ENCODE peak calls at places on chromosomes 4 and X, in four cellular contexts. One of them, this sample, is unnamed.

GRCh38 chrX:125236955-125237354 is 82.7 kb upstream of the TEX13C start:
- DNase-seq in stomach: no peak
- DNase-seq in fibroblast of lung: no peak
- DNase-seq in tibial nerve: no peak
- DNase-seq in this sample: no peak

GRCh38 chrX:11367609-11368430 is 74.6 kb downstream of the AMELX start:
- DNase-seq in tibial nerve: no peak
- DNase-seq in stomach: no peak
- DNase-seq in fibroblast of lung: peak; percentile 27
- DNase-seq in this sample: no peak

GRCh38 chr4:154589296-154590197 is 995 bp downstream of the FGA start:
- DNase-seq in tibial nerve: no peak
- DNase-seq in stomach: no peak
- DNase-seq in fibroblast of lung: no peak
- DNase-seq in this sample: no peak

GRCh38 chrX:8820910-8821527 is 19.8 kb upstream of the FAM9A start:
- DNase-seq in fibroblast of lung: peak; percentile 11
- DNase-seq in tibial nerve: no peak
- DNase-seq in stomach: no peak
- DNase-seq in this sample: no peak

GRCh38 chrX:115898382-115899001 is 272.1 kb upstream of the AGTR2 start:
- DNase-seq in stomach: peak; percentile 92
- DNase-seq in fibroblast of lung: no peak
- DNase-seq in tibial nerve: no peak
- DNase-seq in this sample: no peak

GRCh38 chr4:53537606-53538005 is 53.7 kb downstream of the LNX1 start:
- DNase-seq in tibial nerve: no peak
- DNase-seq in fibroblast of lung: no peak
- DNase-seq in stomach: no peak
- DNase-seq in this sample: no peak

GRCh38 chr4:77073106-77073858 is 2.5 kb downstream of the CCNI start:
- DNase-seq in tibial nerve: no peak
- DNase-seq in fibroblast of lung: peak; percentile 35
- DNase-seq in stomach: no peak
- DNase-seq in this sample: no peak

GRCh38 chr4:26076896-26077295 is 162.9 kb downstream of the SMIM20 start:
- DNase-seq in tibial nerve: no peak
- DNase-seq in stomach: no peak
- DNase-seq in fibroblast of lung: peak; percentile 37
- DNase-seq in this sample: no peak

GRCh38 chrX:4830880-4831557 is 1117.6 kb upstream of the PRKX start:
- DNase-seq in tibial nerve: no peak
- DNase-seq in fibroblast of lung: peak; percentile 1
- DNase-seq in stomach: no peak
- DNase-seq in this sample: no peak

GRCh38 chr4:1200425-1201035 is 28.1 kb upstream of the SPON2 start:
- DNase-seq in tibial nerve: peak; percentile 17
- DNase-seq in stomach: peak; percentile 51
- DNase-seq in fibroblast of lung: peak; percentile 90
- DNase-seq in this sample: peak; percentile 87

GRCh38 chrX:92232182-92232581 is 453.0 kb downstream of the PCDH11X start:
- DNase-seq in fibroblast of lung: peak; percentile 2
- DNase-seq in tibial nerve: no peak
- DNase-seq in stomach: no peak
- DNase-seq in this sample: no peak

GRCh38 chrX:49165901-49166881 is 3.6 kb downstream of the MAGIX start:
- DNase-seq in fibroblast of lung: peak; percentile 76
- DNase-seq in stomach: peak; percentile 66
- DNase-seq in tibial nerve: peak; percentile 36
- DNase-seq in this sample: no peak

GRCh38 chrX:136204571-136204970 is 46.6 kb downstream of the MAP7D3 start:
- DNase-seq in fibroblast of lung: peak; percentile 66
- DNase-seq in stomach: no peak
- DNase-seq in tibial nerve: no peak
- DNase-seq in this sample: no peak

GRCh38 chr4:113325876-113326615 is 276.6 kb downstream of the ANK2 start:
- DNase-seq in tibial nerve: no peak
- DNase-seq in stomach: no peak
- DNase-seq in fibroblast of lung: no peak
- DNase-seq in this sample: no peak

DNA sequence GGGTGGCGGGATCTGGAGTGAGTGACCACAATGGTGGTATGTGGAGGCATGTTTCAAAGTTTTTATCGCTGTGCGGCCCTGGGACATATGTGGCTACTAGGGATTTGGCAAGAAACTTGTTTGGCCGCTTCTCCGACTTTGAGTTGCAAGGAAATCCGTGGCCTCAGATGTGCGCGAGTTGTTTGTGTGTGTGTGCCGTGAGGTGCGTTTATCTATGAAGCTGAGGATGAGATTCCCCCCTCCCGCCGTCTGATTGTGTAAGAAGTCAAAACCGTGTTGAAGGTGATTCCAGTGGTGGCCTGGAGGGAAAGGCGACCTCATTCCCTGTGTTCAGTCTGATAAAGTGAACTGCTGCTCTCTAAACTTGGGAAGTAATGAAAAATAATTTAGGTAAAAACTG is 1.5 kb downstream of the JADE3 start:
- DNase-seq in tibial nerve: no peak
- DNase-seq in fibroblast of lung: peak; percentile 27
- DNase-seq in stomach: peak; percentile 27
- DNase-seq in this sample: no peak
- H3K27ac ChIP-seq in tibial nerve: no peak overlapping the region
- H3K27ac ChIP-seq in fibroblast of lung: no peak overlapping the region
- H3K27ac ChIP-seq in stomach: peak overlapping the region; percentile 86
- H3K27ac ChIP-seq in this sample: no peak overlapping the region

DNA sequence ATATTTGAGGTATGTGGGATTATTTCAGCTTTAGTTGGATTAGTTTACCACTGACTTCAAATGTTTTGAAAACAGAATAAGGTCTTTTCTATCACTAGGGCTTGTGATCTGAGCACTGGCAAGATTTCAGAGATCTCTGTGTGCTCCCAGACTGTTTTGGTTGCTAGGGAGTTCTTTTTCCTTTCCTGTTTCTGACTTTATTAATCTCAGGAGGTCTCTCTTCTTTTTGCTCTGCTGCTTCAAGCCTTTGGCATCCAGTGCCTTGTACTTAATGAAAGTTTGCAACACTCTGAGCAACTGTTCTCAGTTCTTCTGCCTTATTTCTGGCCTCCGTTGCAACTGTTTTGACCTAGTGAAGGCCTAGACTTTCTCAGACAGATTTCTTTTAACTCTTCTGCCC is 32.1 kb upstream of the PAQR3 start:
- DNase-seq in stomach: no peak
- DNase-seq in fibroblast of lung: no peak
- DNase-seq in tibial nerve: no peak
- DNase-seq in this sample: no peak
- H3K4me3 ChIP-seq in stomach: no peak overlapping the region
- H3K4me3 ChIP-seq in fibroblast of lung: no peak overlapping the region
- H3K4me3 ChIP-seq in tibial nerve: no peak overlapping the region
- H3K4me3 ChIP-seq in this sample: no peak overlapping the region

DNA sequence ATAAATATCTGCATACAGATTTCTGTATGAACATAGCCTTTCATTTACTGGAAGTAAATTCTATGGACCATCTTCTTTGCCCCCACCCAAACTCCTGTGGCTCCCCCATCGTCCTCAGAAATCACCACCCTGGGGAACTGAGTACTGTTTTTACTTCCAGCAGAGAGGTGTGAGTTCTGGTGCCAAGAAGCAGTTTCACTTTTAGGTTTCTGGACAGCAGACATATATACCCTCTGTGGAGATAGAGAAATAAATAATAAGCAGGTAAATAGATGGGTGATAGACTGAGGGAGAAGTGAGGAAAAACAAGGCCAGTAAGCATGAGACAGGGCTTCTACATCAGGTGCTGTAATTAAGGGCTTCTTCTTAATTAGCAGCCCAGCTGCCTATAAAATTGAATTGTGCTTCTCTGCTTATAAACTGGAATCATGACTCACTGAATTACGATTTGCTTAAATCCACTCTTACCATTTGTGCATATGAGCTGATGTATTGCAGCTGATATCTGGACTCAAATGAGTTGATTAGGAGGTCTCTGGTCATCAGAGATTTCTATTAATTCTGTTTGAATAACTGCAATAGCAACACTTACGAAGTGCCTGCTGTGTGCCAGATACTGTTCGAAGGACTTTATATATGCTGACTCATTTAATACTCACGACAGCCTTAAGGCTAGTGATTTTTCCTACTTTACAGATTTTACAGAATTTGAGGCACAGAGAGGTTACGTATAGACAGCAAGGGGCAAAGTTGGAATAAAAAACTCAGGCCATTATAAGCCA is 60.8 kb upstream of the DHX15 start:
- DNase-seq in fibroblast of lung: peak; percentile 56
- DNase-seq in tibial nerve: no peak
- DNase-seq in stomach: no peak
- DNase-seq in this sample: no peak
- H3K27ac ChIP-seq in fibroblast of lung: no peak overlapping the region
- H3K27ac ChIP-seq in tibial nerve: no peak overlapping the region
- H3K27ac ChIP-seq in stomach: no peak overlapping the region
- H3K27ac ChIP-seq in this sample: peak overlapping the region; percentile 25

GRCh38 chrX:68692651-68693050 is 45.2 kb downstream of the STARD8 start:
- DNase-seq in fibroblast of lung: peak; percentile 44
- DNase-seq in tibial nerve: no peak
- DNase-seq in stomach: no peak
- DNase-seq in this sample: no peak
- H3K4me3 ChIP-seq in fibroblast of lung: no peak overlapping the region
- H3K4me3 ChIP-seq in tibial nerve: no peak overlapping the region
- H3K4me3 ChIP-seq in stomach: no peak overlapping the region
- H3K4me3 ChIP-seq in this sample: no peak overlapping the region

DNA sequence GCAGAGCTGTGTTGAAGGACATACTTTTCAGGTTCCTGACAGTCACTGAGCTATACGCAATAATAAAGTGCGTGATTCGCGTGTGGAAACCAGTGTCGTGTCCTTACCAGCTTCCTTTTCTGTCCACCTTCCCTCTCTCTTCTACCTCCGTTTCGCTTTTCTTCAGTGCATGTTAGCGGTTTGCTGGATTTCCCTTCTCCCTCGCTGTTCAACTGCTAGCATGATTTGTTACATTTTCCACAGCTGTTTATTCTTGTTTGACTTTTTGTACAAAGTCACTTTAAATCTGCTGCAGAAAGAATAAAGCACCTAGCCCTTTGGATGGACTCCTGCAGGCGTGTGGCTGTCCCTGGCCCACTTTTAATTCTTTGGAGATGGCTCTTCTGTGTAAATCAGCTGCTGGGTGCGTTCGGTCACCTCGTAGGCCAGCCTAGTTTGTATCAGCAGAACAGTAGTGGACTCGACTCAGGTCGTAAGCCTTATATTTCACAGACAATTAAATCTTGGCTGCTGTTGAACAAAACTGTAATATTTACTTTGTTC is 8.9 kb upstream of the HAND2 start:
- DNase-seq in stomach: no peak
- DNase-seq in fibroblast of lung: no peak
- DNase-seq in tibial nerve: no peak
- DNase-seq in this sample: no peak
- H3K27ac ChIP-seq in stomach: peak overlapping the region; percentile 70
- H3K27ac ChIP-seq in fibroblast of lung: no peak overlapping the region
- H3K27ac ChIP-seq in tibial nerve: no peak overlapping the region
- H3K27ac ChIP-seq in this sample: no peak overlapping the region

GRCh38 chrX:17735396-17735795 is 1.9 kb upstream of the SCML1 start:
- DNase-seq in tibial nerve: no peak
- DNase-seq in stomach: no peak
- DNase-seq in fibroblast of lung: no peak
- DNase-seq in this sample: no peak
- H3K4me3 ChIP-seq in tibial nerve: no peak overlapping the region
- H3K4me3 ChIP-seq in stomach: no peak overlapping the region
- H3K4me3 ChIP-seq in fibroblast of lung: no peak overlapping the region
- H3K4me3 ChIP-seq in this sample: no peak overlapping the region

GRCh38 chr4:145815626-145816025 is 123.0 kb downstream of the ZNF827 start:
- DNase-seq in stomach: no peak
- DNase-seq in tibial nerve: no peak
- DNase-seq in fibroblast of lung: peak; percentile 73
- DNase-seq in this sample: peak; percentile 55

GRCh38 chr4:145814246-145814645 is 124.4 kb downstream of the ZNF827 start:
- DNase-seq in stomach: no peak
- DNase-seq in fibroblast of lung: no peak
- DNase-seq in tibial nerve: no peak
- DNase-seq in this sample: no peak

GRCh38 chr4:145812902-145813301 is 125.7 kb downstream of the ZNF827 start:
- DNase-seq in stomach: no peak
- DNase-seq in tibial nerve: no peak
- DNase-seq in fibroblast of lung: peak; percentile 60
- DNase-seq in this sample: no peak

GRCh38 chr4:145816091-145816490 is 122.5 kb downstream of the ZNF827 start:
- DNase-seq in stomach: no peak
- DNase-seq in fibroblast of lung: peak; percentile 22
- DNase-seq in tibial nerve: no peak
- DNase-seq in this sample: no peak

GRCh38 chr4:145815027-145815612 is 123.5 kb downstream of the ZNF827 start:
- DNase-seq in fibroblast of lung: no peak
- DNase-seq in stomach: no peak
- DNase-seq in tibial nerve: no peak
- DNase-seq in this sample: no peak
- H3K27ac ChIP-seq in fibroblast of lung: no peak overlapping the region
- H3K27ac ChIP-seq in stomach: no peak overlapping the region
- H3K27ac ChIP-seq in tibial nerve: no peak overlapping the region
- H3K27ac ChIP-seq in this sample: no peak overlapping the region

This sample was measured in AG04450.